ENCODE peak calls at places on chromosomes 4 and X, in five cellular contexts. One of them, this sample, is unnamed.

GRCh38 chrX:108157628-108158027 is 66.0 kb downstream of the ATG4A start:
- DNase-seq in T-helper 22 cell: no peak
- DNase-seq in effector memory CD8-positive, alpha-beta T cell: no peak
- DNase-seq in keratinocyte: no peak
- DNase-seq in NCI-H1930: no peak
- DNase-seq in this sample: no peak

GRCh38 chrX:19889582-19890342 is 2.4 kb upstream of the SH3KBP1 start:
- DNase-seq in effector memory CD8-positive, alpha-beta T cell: no peak
- DNase-seq in keratinocyte: no peak
- DNase-seq in T-helper 22 cell: peak
- DNase-seq in NCI-H1930: no peak
- DNase-seq in this sample: no peak

GRCh38 chrX:150365051-150365952 is 2.2 kb downstream of the MAMLD1 start:
- DNase-seq in effector memory CD8-positive, alpha-beta T cell: peak
- DNase-seq in T-helper 22 cell: no peak
- DNase-seq in NCI-H1930: peak
- DNase-seq in keratinocyte: no peak
- DNase-seq in this sample: peak

GRCh38 chrX:11929476-11929875 is 171.4 kb downstream of the MSL3 start:
- DNase-seq in NCI-H1930: no peak
- DNase-seq in keratinocyte: no peak
- DNase-seq in T-helper 22 cell: no peak
- DNase-seq in effector memory CD8-positive, alpha-beta T cell: no peak
- DNase-seq in this sample: no peak

GRCh38 chr4:62548108-62548524 is 1348.0 kb downstream of the ADGRL3 start:
- DNase-seq in keratinocyte: no peak
- DNase-seq in NCI-H1930: no peak
- DNase-seq in T-helper 22 cell: no peak
- DNase-seq in effector memory CD8-positive, alpha-beta T cell: no peak
- DNase-seq in this sample: no peak

GRCh38 chrX:47644557-47645091 is 5.7 kb downstream of the ELK1 start:
- DNase-seq in T-helper 22 cell: no peak
- DNase-seq in NCI-H1930: no peak
- DNase-seq in keratinocyte: no peak
- DNase-seq in effector memory CD8-positive, alpha-beta T cell: no peak
- DNase-seq in this sample: no peak

GRCh38 chrX:67734111-67734753 is 190.4 kb downstream of the AR start:
- DNase-seq in NCI-H1930: no peak
- DNase-seq in T-helper 22 cell: no peak
- DNase-seq in effector memory CD8-positive, alpha-beta T cell: no peak
- DNase-seq in keratinocyte: no peak
- DNase-seq in this sample: no peak

GRCh38 chr4:212438-213174 is 88.3 kb downstream of the ZNF718 start:
- DNase-seq in T-helper 22 cell: no peak
- DNase-seq in NCI-H1930: no peak
- DNase-seq in effector memory CD8-positive, alpha-beta T cell: no peak
- DNase-seq in keratinocyte: peak
- DNase-seq in this sample: no peak

GRCh38 chrX:115639481-115639880 is 78.5 kb downstream of the PLS3 start:
- DNase-seq in T-helper 22 cell: no peak
- DNase-seq in keratinocyte: no peak
- DNase-seq in NCI-H1930: no peak
- DNase-seq in effector memory CD8-positive, alpha-beta T cell: no peak
- DNase-seq in this sample: no peak

GRCh38 chr4:5890063-5890727 is 2.7 kb downstream of the CRMP1 start:
- DNase-seq in keratinocyte: no peak
- DNase-seq in effector memory CD8-positive, alpha-beta T cell: no peak
- DNase-seq in NCI-H1930: peak
- DNase-seq in T-helper 22 cell: no peak
- DNase-seq in this sample: no peak

GRCh38 chr4:3469386-3470243 is 6.5 kb downstream of the DOK7 start:
- DNase-seq in effector memory CD8-positive, alpha-beta T cell: no peak
- DNase-seq in keratinocyte: no peak
- DNase-seq in NCI-H1930: no peak
- DNase-seq in T-helper 22 cell: no peak
- DNase-seq in this sample: no peak

GRCh38 chr4:175906397-175906796 is 94.3 kb upstream of the GPM6A start:
- DNase-seq in keratinocyte: no peak
- DNase-seq in effector memory CD8-positive, alpha-beta T cell: no peak
- DNase-seq in T-helper 22 cell: no peak
- DNase-seq in NCI-H1930: no peak
- DNase-seq in this sample: no peak

GRCh38 chr4:99205104-99205979 is 13.7 kb downstream of the ADH6 start:
- DNase-seq in NCI-H1930: peak
- DNase-seq in keratinocyte: no peak
- DNase-seq in effector memory CD8-positive, alpha-beta T cell: no peak
- DNase-seq in T-helper 22 cell: no peak
- DNase-seq in this sample: no peak

This sample was measured in vagina.